ENCODE peak calls at places on chromosome 9, in nine cellular contexts. One of them, this sample, is unnamed.

GRCh38 chr9:129702563-129702962 is 37.1 kb downstream of the PRRX2 start:
- DNase-seq in testis: peak; percentile 31
- DNase-seq in head of caudate nucleus: no peak
- DNase-seq in H9: no peak
- DNase-seq in GM10248: no peak
- DNase-seq in pancreas: no peak
- DNase-seq in GM04504: peak; percentile 93
- DNase-seq in PC-3: peak; percentile 26
- DNase-seq in EL: peak; percentile 89
- DNase-seq in this sample: no peak

GRCh38 chr9:110835404-110835803 is 166.8 kb downstream of the MUSK start:
- DNase-seq in GM04504: peak; percentile 66
- DNase-seq in PC-3: peak; percentile 87
- DNase-seq in GM10248: no peak
- DNase-seq in head of caudate nucleus: no peak
- DNase-seq in pancreas: no peak
- DNase-seq in H9: no peak
- DNase-seq in EL: peak; percentile 97
- DNase-seq in testis: no peak
- DNase-seq in this sample: no peak

GRCh38 chr9:81855538-81855937 is 72.7 kb upstream of the SPATA31D4 start:
- DNase-seq in GM04504: no peak
- DNase-seq in pancreas: no peak
- DNase-seq in testis: no peak
- DNase-seq in GM10248: no peak
- DNase-seq in H9: no peak
- DNase-seq in head of caudate nucleus: no peak
- DNase-seq in EL: peak; percentile 80
- DNase-seq in PC-3: peak; percentile 62
- DNase-seq in this sample: no peak

GRCh38 chr9:26870292-26870691 is 22.3 kb downstream of the CAAP1 start:
- DNase-seq in H9: no peak
- DNase-seq in pancreas: no peak
- DNase-seq in head of caudate nucleus: no peak
- DNase-seq in GM04504: no peak
- DNase-seq in testis: no peak
- DNase-seq in EL: peak; percentile 38
- DNase-seq in PC-3: peak; percentile 26
- DNase-seq in GM10248: no peak
- DNase-seq in this sample: no peak

GRCh38 chr9:129866373-129867137 is 31.3 kb downstream of the USP20 start:
- DNase-seq in EL: no peak
- DNase-seq in head of caudate nucleus: no peak
- DNase-seq in H9: no peak
- DNase-seq in testis: no peak
- DNase-seq in GM04504: no peak
- DNase-seq in pancreas: no peak
- DNase-seq in GM10248: no peak
- DNase-seq in PC-3: no peak
- DNase-seq in this sample: peak; percentile 16

GRCh38 chr9:85114799-85115198 is 445.3 kb downstream of the NTRK2 start:
- DNase-seq in PC-3: no peak
- DNase-seq in GM04504: no peak
- DNase-seq in testis: no peak
- DNase-seq in EL: no peak
- DNase-seq in pancreas: no peak
- DNase-seq in head of caudate nucleus: no peak
- DNase-seq in H9: no peak
- DNase-seq in GM10248: no peak
- DNase-seq in this sample: no peak

GRCh38 chr9:18905033-18905882 is 127.8 kb downstream of the SAXO1 start:
- DNase-seq in testis: no peak
- DNase-seq in H9: no peak
- DNase-seq in GM04504: no peak
- DNase-seq in GM10248: no peak
- DNase-seq in EL: peak; percentile 97
- DNase-seq in pancreas: no peak
- DNase-seq in PC-3: peak; percentile 53
- DNase-seq in head of caudate nucleus: no peak
- DNase-seq in this sample: no peak

GRCh38 chr9:85900504-85901201 is 40.3 kb upstream of the NAA35 start:
- DNase-seq in pancreas: no peak
- DNase-seq in EL: peak; percentile 38
- DNase-seq in GM10248: peak; percentile 38
- DNase-seq in H9: peak; percentile 63
- DNase-seq in head of caudate nucleus: peak; percentile 21
- DNase-seq in PC-3: peak; percentile 37
- DNase-seq in GM04504: peak; percentile 3
- DNase-seq in testis: peak; percentile 49
- DNase-seq in this sample: peak; percentile 5

This sample was measured in globus pallidus.